ENCODE peak calls at places on chromosomes 3 and 15, in four cellular contexts. One of them, this sample, is unnamed.

GRCh38 chr3:143067201-143067600 is 52.4 kb upstream of the CHST2 start:
- DNase-seq in stimulated activated CD4-positive, alpha-beta T cell treated with anti-CD3 and anti-CD28 coated beads, Interleukin-15, amount 100 ng/mL, for 1 hour: no peak
- DNase-seq in cardiac fibroblast: no peak
- DNase-seq in small intestine: no peak
- DNase-seq in this sample: no peak

GRCh38 chr15:57281357-57281756 is 94.9 kb upstream of the CGNL1 start:
- DNase-seq in stimulated activated CD4-positive, alpha-beta T cell treated with anti-CD3 and anti-CD28 coated beads, Interleukin-15, amount 100 ng/mL, for 1 hour: no peak
- DNase-seq in small intestine: no peak
- DNase-seq in cardiac fibroblast: no peak
- DNase-seq in this sample: no peak

GRCh38 chr3:174441588-174442316 is 417.4 kb upstream of the NAALADL2 start:
- DNase-seq in cardiac fibroblast: peak; percentile 51
- DNase-seq in stimulated activated CD4-positive, alpha-beta T cell treated with anti-CD3 and anti-CD28 coated beads, Interleukin-15, amount 100 ng/mL, for 1 hour: no peak
- DNase-seq in small intestine: no peak
- DNase-seq in this sample: no peak

GRCh38 chr15:72474466-72474911 is 359 bp downstream of the ARIH1 start:
- DNase-seq in small intestine: no peak
- DNase-seq in stimulated activated CD4-positive, alpha-beta T cell treated with anti-CD3 and anti-CD28 coated beads, Interleukin-15, amount 100 ng/mL, for 1 hour: no peak
- DNase-seq in cardiac fibroblast: no peak
- DNase-seq in this sample: no peak

GRCh38 chr15:66099950-66100671 is 153.4 kb downstream of the MEGF11 start:
- DNase-seq in stimulated activated CD4-positive, alpha-beta T cell treated with anti-CD3 and anti-CD28 coated beads, Interleukin-15, amount 100 ng/mL, for 1 hour: no peak
- DNase-seq in small intestine: no peak
- DNase-seq in cardiac fibroblast: no peak
- DNase-seq in this sample: no peak

GRCh38 chr3:126197854-126198584 is 17.6 kb upstream of the ALDH1L1 start:
- DNase-seq in cardiac fibroblast: peak; percentile 78
- DNase-seq in small intestine: peak; percentile 32
- DNase-seq in stimulated activated CD4-positive, alpha-beta T cell treated with anti-CD3 and anti-CD28 coated beads, Interleukin-15, amount 100 ng/mL, for 1 hour: peak; percentile 12
- DNase-seq in this sample: peak; percentile 32

GRCh38 chr15:70788114-70789049 is 25.0 kb upstream of the UACA start:
- DNase-seq in stimulated activated CD4-positive, alpha-beta T cell treated with anti-CD3 and anti-CD28 coated beads, Interleukin-15, amount 100 ng/mL, for 1 hour: no peak
- DNase-seq in small intestine: peak; percentile 96
- DNase-seq in cardiac fibroblast: peak; percentile 47
- DNase-seq in this sample: no peak

GRCh38 chr3:184003187-184003967 is 14.3 kb downstream of the ABCC5 start:
- DNase-seq in cardiac fibroblast: peak; percentile 69
- DNase-seq in stimulated activated CD4-positive, alpha-beta T cell treated with anti-CD3 and anti-CD28 coated beads, Interleukin-15, amount 100 ng/mL, for 1 hour: no peak
- DNase-seq in small intestine: no peak
- DNase-seq in this sample: no peak

GRCh38 chr15:70494861-70495571 is 268.3 kb downstream of the UACA start:
- DNase-seq in cardiac fibroblast: peak; percentile 88
- DNase-seq in stimulated activated CD4-positive, alpha-beta T cell treated with anti-CD3 and anti-CD28 coated beads, Interleukin-15, amount 100 ng/mL, for 1 hour: no peak
- DNase-seq in small intestine: no peak
- DNase-seq in this sample: no peak

GRCh38 chr3:184320099-184320445 is 5.7 kb downstream of the EIF4G1 start:
- DNase-seq in stimulated activated CD4-positive, alpha-beta T cell treated with anti-CD3 and anti-CD28 coated beads, Interleukin-15, amount 100 ng/mL, for 1 hour: no peak
- DNase-seq in small intestine: peak; percentile 92
- DNase-seq in cardiac fibroblast: peak; percentile 97
- DNase-seq in this sample: no peak

GRCh38 chr3:170057550-170057949 is 19.8 kb downstream of the GPR160 start:
- DNase-seq in stimulated activated CD4-positive, alpha-beta T cell treated with anti-CD3 and anti-CD28 coated beads, Interleukin-15, amount 100 ng/mL, for 1 hour: no peak
- DNase-seq in small intestine: no peak
- DNase-seq in cardiac fibroblast: no peak
- DNase-seq in this sample: no peak

GRCh38 chr15:60932051-60932915 is 296.8 kb downstream of the RORA start:
- DNase-seq in cardiac fibroblast: peak; percentile 80
- DNase-seq in stimulated activated CD4-positive, alpha-beta T cell treated with anti-CD3 and anti-CD28 coated beads, Interleukin-15, amount 100 ng/mL, for 1 hour: peak; percentile 33
- DNase-seq in small intestine: no peak
- DNase-seq in this sample: no peak

GRCh38 chr3:194007598-194008337 is 128.2 kb upstream of the HES1 start:
- DNase-seq in cardiac fibroblast: no peak
- DNase-seq in small intestine: no peak
- DNase-seq in stimulated activated CD4-positive, alpha-beta T cell treated with anti-CD3 and anti-CD28 coated beads, Interleukin-15, amount 100 ng/mL, for 1 hour: no peak
- DNase-seq in this sample: no peak

GRCh38 chr15:59461521-59461920 is 23.5 kb downstream of the FAM81A start:
- DNase-seq in small intestine: no peak
- DNase-seq in stimulated activated CD4-positive, alpha-beta T cell treated with anti-CD3 and anti-CD28 coated beads, Interleukin-15, amount 100 ng/mL, for 1 hour: no peak
- DNase-seq in cardiac fibroblast: no peak
- DNase-seq in this sample: no peak

This sample was measured in NCI-H1930.